ENCODE peak calls at places on chromosomes 2 and 18, in ten cellular contexts. Y is endodermal cell, P is dorsolateral prefrontal cortex, G is heart right ventricle, Z is lung, E is HepG2, K is adrenal gland, Q is Peyer's patch, F is brain microvascular endothelial cell, A is hepatocyte. U is an unnamed sample. For H3K27me3, the result is how much of the 10 kb centered on the place peaks cover.

GRCh38 chr2:54906711-54907110 is 143.5 kb downstream of the RTN4 start:
- DNase-seq in E (no peak), F (no peak), P (peak), Z (no peak), A (no peak), K (no peak), Y (peak), G (no peak), Q (no peak), U (no peak)

GRCh38 chr18:73283032-73283431 is 415.2 kb upstream of the NETO1 start:
- DNase-seq in K (no peak), Z (no peak), G (no peak), E (no peak), Y (no peak), F (peak), Q (no peak), P (no peak), A (no peak), U (no peak)

GRCh38 chr2:157414050-157414449 is 29.8 kb downstream of the CYTIP start:
- DNase-seq in F (no peak), G (no peak), P (no peak), Z (no peak), K (no peak), Y (no peak), A (no peak), E (no peak), Q (no peak), U (no peak)

GRCh38 chr2:54676656-54677055 is 46.8 kb upstream of the EML6 start:
- DNase-seq in Z (no peak), K (no peak), F (no peak), Q (no peak), A (no peak), Y (no peak), E (no peak), G (no peak), P (no peak), U (no peak)

GRCh38 chr2:178674122-178674521 is 133.1 kb downstream of the TTN start:
- DNase-seq in F (no peak), G (no peak), K (no peak), Q (no peak), A (no peak), P (no peak), Z (no peak), Y (no peak), E (no peak), U (no peak)

GRCh38 chr2:5695641-5696350 is 3.6 kb downstream of the SOX11 start:
- DNase-seq in F (peak), A (peak), Q (no peak), G (peak), E (no peak), Y (peak), P (no peak), K (no peak), Z (no peak), U (no peak)

GRCh38 chr18:77199707-77200106 is 49.9 kb upstream of the GALR1 start:
- DNase-seq in A (no peak), E (no peak), K (no peak), F (no peak), Z (no peak), P (no peak), Y (no peak), G (no peak), Q (no peak), U (no peak)

GRCh38 chr2:232876071-232876977 is 6.3 kb downstream of the SNORC start:
- DNase-seq in Q (peak), K (no peak), P (no peak), E (no peak), G (no peak), Z (no peak), A (peak), F (no peak), Y (peak), U (peak)

GRCh38 chr2:236607471-236608307 is 38.1 kb downstream of the ACKR3 start:
- DNase-seq in G (no peak), F (peak), E (no peak), Y (peak), Q (no peak), K (no peak), A (peak), P (no peak), Z (no peak), U (no peak)

GRCh38 chr2:136384541-136385303 is 266.8 kb upstream of the CXCR4 start:
- DNase-seq in A (peak), E (peak), Q (no peak), K (peak), Y (peak), Z (no peak), F (peak), P (no peak), G (no peak), U (peak)

GRCh38 chr2:127636248-127637235 is 9.4 kb upstream of the GPR17 start:
- DNase-seq in F (no peak), Q (peak), P (no peak), E (no peak), Y (no peak), Z (no peak), G (no peak), A (peak), K (no peak), U (no peak)

DNA sequence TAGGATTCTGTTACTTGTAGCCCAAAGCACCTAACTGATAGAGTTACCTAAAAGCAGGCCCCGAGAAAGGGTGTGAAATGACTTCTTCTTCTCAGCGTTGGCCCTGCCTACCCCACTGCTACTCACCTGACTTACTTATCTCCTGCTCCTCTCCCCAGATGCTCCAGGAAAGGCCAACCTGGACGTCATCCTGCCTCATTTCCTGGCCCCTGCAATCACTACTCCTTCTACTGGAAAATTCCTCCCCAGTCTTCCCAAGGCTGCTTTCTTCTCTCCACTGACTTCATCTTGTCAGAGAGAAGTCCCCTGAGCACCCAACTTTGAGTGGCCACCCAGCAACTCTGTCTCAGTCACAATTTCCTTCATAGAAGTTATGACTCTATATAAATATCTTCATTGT is 63.4 kb upstream of the KLF7 start:
- DNase-seq in Q (no peak), P (no peak), K (no peak), A (no peak), G (no peak), F (no peak), Y (no peak), E (no peak), Z (no peak), U (no peak)
- TF ChIP-seq CTCF in Q (no peak), P (no peak), K (no peak), A (no peak), G (no peak), F (no peak), Y (no peak), E (no peak), Z (no peak), U (no peak)

DNA sequence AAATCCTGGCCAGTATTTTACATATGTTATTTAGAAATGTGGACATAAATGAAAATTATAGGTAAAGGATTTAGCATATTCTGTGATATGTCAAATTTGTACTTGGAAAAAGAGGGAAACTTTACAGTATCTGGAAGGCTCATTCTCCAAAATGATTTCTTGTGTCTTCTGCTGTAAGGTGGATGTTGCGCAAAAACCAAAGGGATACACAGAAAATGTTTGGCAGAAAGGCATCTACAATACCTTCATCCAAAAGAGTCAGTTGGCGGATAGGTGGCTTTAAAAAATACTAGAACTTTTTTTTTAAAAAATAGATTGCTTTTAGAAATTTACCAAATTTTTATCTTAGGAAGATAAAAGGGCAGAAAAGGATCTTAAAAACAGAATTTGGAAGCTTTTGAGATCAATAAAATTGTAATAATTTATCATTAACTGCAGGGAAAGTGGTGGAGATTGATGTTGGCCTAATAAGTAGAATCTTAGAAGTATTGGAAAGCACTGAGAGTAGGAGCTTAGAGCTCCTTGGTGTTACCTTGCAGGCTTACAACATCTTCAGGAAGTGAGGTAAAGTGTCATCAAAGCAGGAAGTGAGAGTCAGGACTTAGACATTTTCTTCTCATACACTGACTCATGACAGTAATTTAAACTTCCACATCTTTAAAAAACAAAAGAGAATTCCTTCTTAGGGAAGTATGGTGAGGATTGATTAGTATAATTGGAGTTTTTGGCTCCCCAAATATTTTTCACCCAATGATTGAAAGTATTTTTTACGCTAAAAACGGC is 2.1 kb downstream of the NABP1 start:
- DNase-seq in Y (no peak), P (no peak), E (no peak), Z (no peak), K (no peak), F (no peak), Q (no peak), A (no peak), G (no peak), U (no peak)
- H3K4me3 ChIP-seq in Y (no peak), P (peak), E (no peak), Z (no peak), K (no peak), F (peak), Q (peak), A (no peak), G (no peak), U (no peak)

DNA sequence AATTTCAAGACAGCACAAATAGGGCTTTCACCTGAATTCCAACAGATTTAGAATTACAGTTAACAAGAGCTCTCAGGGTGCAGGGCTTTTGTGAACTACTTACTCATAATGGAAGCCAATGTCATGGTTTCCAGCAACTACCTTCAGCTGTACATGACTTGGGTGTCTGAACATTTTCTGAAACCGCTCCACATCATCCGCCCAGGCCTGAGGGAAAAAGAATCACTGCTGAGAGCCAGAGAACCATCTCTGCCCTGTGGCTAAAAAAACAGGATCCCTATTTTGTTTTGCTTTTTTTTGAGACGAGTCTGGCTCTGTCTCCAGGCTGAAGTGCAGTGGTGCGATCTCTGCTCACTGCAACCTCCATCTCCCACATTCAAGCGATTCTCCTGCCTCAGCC is 18.8 kb downstream of the MPPE1 start:
- DNase-seq in A (no peak), E (no peak), Q (no peak), K (no peak), Z (no peak), Y (no peak), P (no peak), F (no peak), G (no peak), U (no peak)
- H3K27me3 ChIP-seq in A (under half), E (under half), Q (under half), K (under half), Z (under half), Y (under half), P (under half), F (under half), G (under half), U (under half)

GRCh38 chr2:102871707-102872106 is 109.9 kb downstream of the TMEM182 start:
- DNase-seq in Q (no peak), G (no peak), A (no peak), Z (no peak), K (no peak), E (no peak), F (no peak), Y (no peak), P (no peak), U (no peak)

DNA sequence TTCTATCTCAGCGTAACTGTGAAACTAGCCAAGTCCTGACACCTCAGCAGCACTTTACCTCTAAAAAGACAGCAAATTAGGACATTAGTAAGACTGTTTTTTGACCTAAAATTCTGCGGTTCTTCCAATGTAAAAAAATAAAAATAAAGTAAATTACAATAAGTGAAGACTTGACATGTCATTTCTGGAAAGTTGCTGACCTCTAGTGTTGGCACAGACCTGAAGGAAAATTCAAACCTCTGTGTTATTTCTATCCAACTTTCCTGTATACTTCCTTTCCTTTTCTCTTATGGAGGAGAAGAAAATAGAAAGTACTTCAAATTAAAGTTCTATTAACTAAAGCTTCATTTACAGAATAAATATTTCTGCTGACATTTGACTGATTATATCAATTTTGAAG is 110.6 kb downstream of the TMEM182 start:
- DNase-seq in Q (no peak), G (no peak), A (no peak), K (no peak), E (peak), Z (no peak), P (no peak), Y (no peak), F (no peak), U (no peak)
- TF ChIP-seq CTCF in Q (no peak), G (peak), A (peak), K (no peak), E (peak), Z (no peak), P (peak), Y (peak), F (no peak), U (no peak)

DNA sequence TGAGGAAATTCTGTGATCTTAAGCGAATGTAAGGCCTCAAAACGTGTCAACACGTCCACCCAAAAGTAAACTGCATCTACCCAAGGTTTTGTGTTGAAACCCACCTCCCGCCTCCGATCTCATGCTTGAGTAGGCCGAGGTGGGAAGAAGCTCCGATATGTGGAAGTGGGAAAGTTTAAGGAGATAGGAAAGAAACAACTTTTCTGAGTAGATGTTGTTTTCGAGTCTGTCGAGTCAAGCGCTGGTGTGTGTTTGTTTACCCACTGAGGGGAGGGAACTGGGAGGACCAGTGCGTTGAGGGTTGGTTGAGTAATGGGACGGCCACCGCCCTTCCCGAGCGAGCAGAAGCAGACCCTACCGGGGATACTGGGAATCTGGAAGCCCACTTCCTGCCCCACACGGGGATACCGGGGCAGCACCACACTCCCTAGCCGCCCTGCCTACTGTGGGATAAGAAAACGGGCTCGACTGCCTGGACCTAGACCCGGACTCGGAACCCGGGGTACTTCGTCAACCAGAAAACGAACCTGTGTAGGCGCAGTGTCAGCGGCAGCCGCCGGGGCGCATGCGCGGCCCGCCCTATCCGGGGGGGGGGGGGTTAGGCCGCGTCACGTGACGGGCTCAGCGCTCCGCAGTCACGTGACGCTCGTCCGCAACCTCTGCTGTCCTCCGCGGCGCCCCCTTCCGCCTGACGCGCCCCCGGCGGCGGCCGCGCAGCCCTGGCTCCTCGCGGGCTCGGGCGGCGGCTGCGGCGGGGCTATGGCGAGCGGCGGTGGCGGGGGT is at the start of gene RETREG2:
- DNase-seq in E (peak), Q (peak), Z (peak), A (peak), G (peak), Y (peak), F (peak), K (peak), P (peak), U (peak)
- H3K4me3 ChIP-seq in E (peak), Q (peak), Z (peak), A (peak), G (peak), Y (peak), F (peak), K (peak), P (peak), U (peak)

GRCh38 chr2:147141930-147142329 is 702.9 kb upstream of the ACVR2A start:
- DNase-seq in A (no peak), K (no peak), G (no peak), Z (no peak), E (no peak), F (no peak), P (no peak), Y (no peak), Q (no peak), U (no peak)
- H3K27me3 ChIP-seq in A (under half), K (under half), G (under half), Z (under half), E (under half), F (under half), P (under half), Y (under half), Q (under half), U (under half)

GRCh38 chr2:25966531-25967265 is 15.6 kb downstream of the KIF3C start:
- DNase-seq in K (peak), Y (no peak), P (no peak), Z (no peak), G (no peak), A (no peak), Q (no peak), F (no peak), E (no peak), U (peak)
- TF ChIP-seq CTCF in K (peak), Y (peak), P (no peak), Z (no peak), G (peak), A (no peak), Q (no peak), F (no peak), E (no peak), U (no peak)

GRCh38 chr2:187917535-187917934 is 363.3 kb upstream of the TFPI start:
- DNase-seq in F (peak), G (no peak), P (no peak), Q (no peak), A (no peak), K (no peak), Y (no peak), Z (no peak), E (no peak), U (no peak)
- H3K4me3 ChIP-seq in F (no peak), G (no peak), P (no peak), Q (no peak), A (no peak), K (no peak), Y (no peak), Z (no peak), E (no peak), U (no peak)